ENCODE peak calls at places on chromosome 10, in six cellular contexts. P, U, R, J, I and X are unnamed samples.
A peak's percentile ranks its signal among the peaks of the same experiment; 100 is the strongest.

GRCh38 chr10:78852856-78853255 is 215.9 kb upstream of the ZMIZ1 start:
- DNase-seq in R (no peak), P (no peak), J (peak; percentile 75), I (no peak), U (no peak), X (peak; percentile 9)

GRCh38 chr10:18178862-18179483 is 38.7 kb downstream of the CACNB2 start:
- DNase-seq in J (peak; percentile 26), R (no peak), I (no peak), P (peak; percentile 39), U (no peak), X (no peak)

GRCh38 chr10:102819054-102819453 is 18.2 kb downstream of the CYP17A1 start:
- DNase-seq in I (no peak), J (peak; percentile 34), P (no peak), U (no peak), R (peak; percentile 57), X (peak; percentile 57)

GRCh38 chr10:96655577-96656213 is 64.6 kb downstream of the PIK3AP1 start:
- DNase-seq in I (no peak), U (no peak), J (no peak), R (no peak), P (no peak), X (no peak)

GRCh38 chr10:79350407-79351154 is 3.3 kb downstream of the PPIF start:
- DNase-seq in I (no peak), J (no peak), U (no peak), P (no peak), R (no peak), X (no peak)

GRCh38 chr10:45418417-45418858 is 44.4 kb downstream of the ALOX5 start:
- DNase-seq in P (no peak), R (no peak), U (no peak), I (no peak), J (no peak), X (no peak)

GRCh38 chr10:36559412-36559811 is 566.0 kb upstream of the ANKRD30A start:
- DNase-seq in R (no peak), I (no peak), P (no peak), U (no peak), J (no peak), X (no peak)

GRCh38 chr10:49284356-49284755 is 14.6 kb upstream of the C10orf71 start:
- DNase-seq in I (no peak), R (no peak), U (no peak), J (no peak), P (no peak), X (no peak)

GRCh38 chr10:58299580-58299979 is 30.6 kb downstream of the CISD1 start:
- DNase-seq in R (peak; percentile 55), U (peak; percentile 35), J (peak; percentile 88), I (peak; percentile 44), P (peak; percentile 32), X (peak; percentile 63)

GRCh38 chr10:3766046-3766761 is 18.8 kb downstream of the KLF6 start:
- DNase-seq in U (no peak), J (peak; percentile 59), R (no peak), P (no peak), I (no peak), X (peak; percentile 89)

GRCh38 chr10:86294346-86295265 is 72.0 kb downstream of the GRID1 start:
- DNase-seq in J (no peak), I (no peak), R (no peak), U (no peak), P (no peak), X (no peak)

GRCh38 chr10:11875499-11876281 is 52.5 kb downstream of the PROSER2 start:
- DNase-seq in R (peak; percentile 94), I (no peak), J (peak; percentile 91), U (peak; percentile 48), P (peak; percentile 88), X (peak; percentile 96)

GRCh38 chr10:13206546-13207443 is 27.4 kb downstream of the UCMA start:
- DNase-seq in P (no peak), J (peak; percentile 9), R (no peak), I (no peak), U (no peak), X (peak; percentile 47)

GRCh38 chr10:122856902-122857301 is 11.2 kb upstream of the CUZD1 start:
- DNase-seq in R (no peak), U (no peak), J (no peak), P (no peak), I (no peak), X (no peak)

GRCh38 chr10:116101616-116102015 is 171.4 kb downstream of the GFRA1 start:
- DNase-seq in U (no peak), R (no peak), P (no peak), J (no peak), I (no peak), X (no peak)

GRCh38 chr10:121956111-121957061 is 18.6 kb downstream of the NSMCE4A start:
- DNase-seq in U (peak; percentile 51), R (no peak), J (peak; percentile 83), I (no peak), P (no peak), X (peak; percentile 85)

GRCh38 chr10:76297787-76298281 is 866.4 kb downstream of the LRMDA start:
- DNase-seq in U (no peak), J (no peak), P (no peak), I (no peak), R (no peak), X (no peak)

GRCh38 chr10:105063796-105064195 is 422.7 kb downstream of the SORCS3 start:
- DNase-seq in I (no peak), U (peak; percentile 2), R (peak; percentile 55), J (peak; percentile 7), P (no peak), X (peak; percentile 55)

GRCh38 chr10:59985639-59986038 is 79.3 kb upstream of the CCDC6 start:
- DNase-seq in P (no peak), U (no peak), J (no peak), I (no peak), R (no peak), X (no peak)

GRCh38 chr10:89419548-89419947 is 5.2 kb downstream of the IFIT5 start:
- DNase-seq in J (no peak), U (no peak), I (no peak), P (no peak), R (no peak), X (peak; percentile 11)

GRCh38 chr10:4652111-4653010 is 173.6 kb upstream of the AKR1E2 start:
- DNase-seq in U (no peak), J (no peak), P (no peak), I (no peak), R (no peak), X (peak; percentile 54)

GRCh38 chr10:33015798-33016547 is 57.9 kb upstream of the ITGB1 start:
- DNase-seq in P (no peak), U (no peak), J (peak; percentile 44), I (no peak), R (no peak), X (no peak)

GRCh38 chr10:98610855-98611254 is 164.1 kb upstream of the HPS1 start:
- DNase-seq in I (no peak), J (no peak), U (no peak), P (no peak), R (no peak), X (no peak)

GRCh38 chr10:85535926-85536325 is 830.7 kb downstream of the GRID1 start:
- DNase-seq in U (no peak), P (no peak), I (no peak), R (no peak), J (no peak), X (no peak)

GRCh38 chr10:126955934-126956711 is 50.9 kb downstream of the DOCK1 start:
- DNase-seq in R (no peak), P (no peak), I (no peak), J (no peak), U (no peak), X (no peak)

GRCh38 chr10:7819126-7819470 is 793 bp downstream of the TAF3 start:
- DNase-seq in U (no peak), J (peak; percentile 34), R (peak; percentile 74), P (no peak), I (no peak), X (peak; percentile 62)

GRCh38 chr10:85789125-85789524 is 577.5 kb downstream of the GRID1 start:
- DNase-seq in U (no peak), I (no peak), J (no peak), R (no peak), P (no peak), X (no peak)

GRCh38 chr10:104201636-104202035 is 30.5 kb downstream of the CFAP43 start:
- DNase-seq in P (no peak), R (no peak), J (no peak), U (no peak), I (no peak), X (peak; percentile 36)

GRCh38 chr10:133511907-133512528 is 15.1 kb upstream of the CYP2E1 start:
- DNase-seq in U (no peak), R (no peak), P (no peak), J (no peak), I (no peak), X (no peak)

GRCh38 chr10:103543617-103544525 is 50.4 kb downstream of the NEURL1 start:
- DNase-seq in U (no peak), R (no peak), J (no peak), I (no peak), P (no peak), X (no peak)

GRCh38 chr10:71291501-71291900 is 27.6 kb upstream of the SLC29A3 start:
- DNase-seq in U (no peak), I (no peak), P (no peak), J (no peak), R (peak; percentile 35), X (no peak)

GRCh38 chr10:43199684-43200537 is 61.7 kb downstream of the CSGALNACT2 start:
- DNase-seq in P (no peak), U (no peak), I (no peak), J (no peak), R (no peak), X (no peak)

GRCh38 chr10:102996876-102997275 is 78.8 kb downstream of the CNNM2 start:
- DNase-seq in U (no peak), P (no peak), I (no peak), R (no peak), J (no peak), X (no peak)

GRCh38 chr10:51815723-51816122 is 116.3 kb upstream of the CSTF2T start:
- DNase-seq in U (no peak), I (no peak), P (no peak), R (no peak), J (no peak), X (no peak)

GRCh38 chr10:88881335-88881734 is 1.3 kb downstream of the STAMBPL1 start:
- DNase-seq in P (no peak), R (peak; percentile 34), U (peak; percentile 43), J (no peak), I (no peak), X (no peak)

GRCh38 chr10:71396084-71396713 is 521 bp upstream of the CDH23 start:
- DNase-seq in U (no peak), P (no peak), I (peak; percentile 68), J (no peak), R (peak; percentile 88), X (peak; percentile 42)

GRCh38 chr10:98272690-98273453 is 4.9 kb upstream of the LOXL4 start:
- DNase-seq in I (no peak), R (no peak), U (no peak), J (no peak), P (no peak), X (no peak)

GRCh38 chr10:13740416-13740815 is 153.7 kb downstream of the PRPF18 start:
- DNase-seq in P (no peak), J (no peak), R (no peak), I (no peak), U (no peak), X (no peak)

GRCh38 chr10:98790817-98791216 is 344.1 kb upstream of the HPS1 start:
- DNase-seq in P (no peak), U (no peak), J (peak; percentile 20), I (peak; percentile 10), R (no peak), X (peak; percentile 27)